ENCODE peak calls at places on chromosomes 5 and 9, in nine cellular contexts. C, X, F, T, Z, L, B, N and W are unnamed samples.

GRCh38 chr5:138463335-138464017 is 1.8 kb upstream of the EGR1 start:
- DNase-seq in Z (peak), T (peak), C (no peak), B (no peak), X (no peak), L (no peak), F (no peak), N (no peak), W (peak)

GRCh38 chr5:157800109-157800508 is 56.6 kb downstream of the LSM11 start:
- DNase-seq in X (no peak), T (no peak), N (no peak), C (no peak), L (no peak), Z (no peak), F (no peak), B (no peak), W (no peak)

GRCh38 chr5:9339206-9339818 is 206.6 kb downstream of the SEMA5A start:
- DNase-seq in C (no peak), N (no peak), B (no peak), F (no peak), X (no peak), Z (peak), T (peak), L (no peak), W (peak)

GRCh38 chr5:111367081-111367480 is 142.9 kb downstream of the CAMK4 start:
- DNase-seq in C (no peak), L (no peak), T (no peak), Z (no peak), N (no peak), X (no peak), F (no peak), B (no peak), W (no peak)

GRCh38 chr5:60024104-60024503 is 130.6 kb upstream of the PDE4D start:
- DNase-seq in X (no peak), T (no peak), Z (no peak), B (no peak), F (no peak), L (no peak), N (no peak), C (no peak), W (no peak)

GRCh38 chr5:68137451-68138190 is 77.9 kb upstream of the PIK3R1 start:
- DNase-seq in X (no peak), T (no peak), F (no peak), Z (no peak), C (no peak), L (no peak), B (no peak), N (no peak), W (no peak)

GRCh38 chr9:131394464-131395026 is 659 bp downstream of the PRRC2B start:
- DNase-seq in X (no peak), L (no peak), B (no peak), Z (peak), C (no peak), F (no peak), N (peak), T (peak), W (peak)

GRCh38 chr5:1479581-1480188 is 34.4 kb upstream of the SLC6A3 start:
- DNase-seq in N (no peak), X (no peak), C (no peak), F (no peak), B (peak), L (peak), Z (peak), T (peak), W (peak)

GRCh38 chr5:149781612-149782011 is 51.5 kb downstream of the PPARGC1B start:
- DNase-seq in F (no peak), L (no peak), Z (no peak), B (no peak), T (no peak), C (no peak), N (no peak), X (no peak), W (no peak)

GRCh38 chr5:139954022-139954421 is 89.1 kb downstream of the NRG2 start:
- DNase-seq in F (no peak), B (no peak), T (peak), C (no peak), X (no peak), N (no peak), Z (no peak), L (no peak), W (no peak)

GRCh38 chr9:81981881-81982280 is 6.7 kb upstream of the SPATA31D1 start:
- DNase-seq in T (no peak), B (no peak), F (no peak), L (no peak), Z (no peak), C (no peak), N (no peak), X (no peak), W (no peak)

GRCh38 chr9:35364817-35365585 is 124.9 kb upstream of the RUSC2 start:
- DNase-seq in N (no peak), T (no peak), Z (no peak), F (no peak), B (peak), X (no peak), C (no peak), L (no peak), W (no peak)

GRCh38 chr5:37662362-37662761 is 177.5 kb downstream of the GDNF start:
- DNase-seq in Z (no peak), L (no peak), C (no peak), F (no peak), B (no peak), N (no peak), X (no peak), T (no peak), W (no peak)

GRCh38 chr5:134247411-134247810 is 21.5 kb upstream of the PPP2CA start:
- DNase-seq in L (no peak), N (no peak), T (no peak), C (peak), X (peak), F (no peak), Z (no peak), B (no peak), W (no peak)

GRCh38 chr5:102536323-102536928 is 37.6 kb upstream of the SLCO6A1 start:
- DNase-seq in X (no peak), F (no peak), L (no peak), Z (no peak), B (no peak), C (no peak), T (no peak), N (no peak), W (no peak)

GRCh38 chr9:103245369-103245768 is 250.2 kb downstream of the CYLC2 start:
- DNase-seq in B (no peak), T (no peak), F (no peak), L (no peak), N (no peak), Z (no peak), C (no peak), X (peak), W (no peak)

GRCh38 chr9:70594546-70594945 is 180.1 kb upstream of the KLF9 start:
- DNase-seq in B (no peak), L (no peak), C (no peak), Z (no peak), X (no peak), T (peak), F (no peak), N (no peak), W (no peak)

GRCh38 chr5:15790446-15791005 is 290.5 kb downstream of the FBXL7 start:
- DNase-seq in N (no peak), T (no peak), C (no peak), F (no peak), Z (no peak), L (no peak), X (no peak), B (no peak), W (no peak)

GRCh38 chr5:78472469-78473106 is 112.2 kb downstream of the SCAMP1 start:
- DNase-seq in N (no peak), F (no peak), B (no peak), C (no peak), Z (no peak), X (no peak), L (no peak), T (no peak), W (no peak)

GRCh38 chr5:180601591-180602480 is 10.5 kb upstream of the SCGB3A1 start:
- DNase-seq in N (no peak), Z (no peak), F (no peak), T (peak), L (no peak), X (no peak), B (peak), C (no peak), W (no peak)

GRCh38 chr9:130112244-130113151 is 58.8 kb downstream of the GPR107 start:
- DNase-seq in N (no peak), X (peak), L (no peak), B (no peak), Z (no peak), T (no peak), C (no peak), F (no peak), W (no peak)

GRCh38 chr5:76601470-76601869 is 21.7 kb downstream of the F2RL2 start:
- DNase-seq in F (no peak), T (no peak), X (peak), C (peak), L (no peak), Z (peak), N (no peak), B (no peak), W (no peak)

GRCh38 chr9:124629600-124629999 is 122.4 kb upstream of the NR5A1 start:
- DNase-seq in N (no peak), X (peak), T (no peak), Z (no peak), B (no peak), C (no peak), L (no peak), F (no peak), W (no peak)

GRCh38 chr5:154477382-154478223 is 424 bp downstream of the HAND1 start:
- DNase-seq in L (no peak), F (no peak), C (no peak), N (no peak), B (no peak), X (no peak), Z (peak), T (peak), W (peak)

GRCh38 chr9:114465906-114466900 is 39.1 kb downstream of the WHRN start:
- DNase-seq in B (no peak), T (peak), N (no peak), F (no peak), X (no peak), C (no peak), L (no peak), Z (no peak), W (no peak)

GRCh38 chr5:2075365-2075764 is 192.6 kb upstream of the IRX4 start:
- DNase-seq in T (no peak), B (no peak), Z (no peak), N (no peak), L (no peak), C (no peak), F (no peak), X (no peak), W (no peak)

GRCh38 chr5:125559296-125559695 is 812.9 kb upstream of the ZNF608 start:
- DNase-seq in C (peak), F (no peak), N (no peak), T (no peak), X (peak), L (no peak), Z (no peak), B (no peak), W (no peak)

GRCh38 chr9:112844771-112845542 is 45.7 kb downstream of the SLC46A2 start:
- DNase-seq in C (no peak), X (peak), T (peak), Z (peak), B (peak), L (peak), N (peak), F (peak), W (peak)
- TF ChIP-seq CTCF in C (peak), X (peak), T (peak), Z (peak), B (peak), L (peak), N (peak), F (peak), W (peak)

GRCh38 chr5:109643951-109644350 is 45.8 kb upstream of the MAN2A1 start:
- DNase-seq in N (no peak), L (no peak), C (no peak), F (no peak), Z (no peak), B (no peak), X (no peak), T (no peak), W (no peak)
- H3K27ac ChIP-seq in N (no peak), L (no peak), C (no peak), F (no peak), Z (no peak), B (no peak), X (no peak), T (no peak), W (no peak)

GRCh38 chr9:118595719-118596305 is 773.4 kb downstream of the BRINP1 start:
- DNase-seq in L (no peak), T (peak), Z (peak), C (no peak), F (no peak), N (no peak), X (peak), B (no peak), W (peak)
- TF ChIP-seq CTCF in L (no peak), T (peak), Z (peak), C (no peak), F (no peak), N (peak), X (peak), B (peak), W (peak)

GRCh38 chr5:95858023-95858461 is 35.5 kb upstream of the GLRX start:
- DNase-seq in B (peak), X (peak), L (no peak), N (peak), T (no peak), Z (no peak), F (peak), C (peak), W (no peak)
- H3K27ac ChIP-seq in B (peak), X (peak), L (no peak), N (peak), T (peak), Z (no peak), F (peak), C (peak), W (no peak)